ENCODE peak calls at places on chromosomes 3 and 15, in five cellular contexts. B, L, W, F and D are unnamed samples. For H3K4me1, the result is how much of the 10 kb centered on the place peaks cover.

GRCh38 chr3:33796137-33796536 is 2.3 kb upstream of the PDCD6IP start:
- DNase-seq in B (no peak), L (no peak), W (no peak), F (no peak), D (no peak)

GRCh38 chr15:57705746-57706404 is 639 bp upstream of the POLR2M start:
- DNase-seq in B (no peak), L (no peak), W (no peak), F (no peak), D (no peak)

GRCh38 chr3:157624801-157625200 is 121.6 kb upstream of the VEPH1 start:
- DNase-seq in B (no peak), L (no peak), W (no peak), F (no peak), D (no peak)

GRCh38 chr3:85259748-85260147 is 301.0 kb downstream of the CADM2 start:
- DNase-seq in B (no peak), L (no peak), W (no peak), F (no peak), D (peak)

GRCh38 chr15:66050264-66050663 is 181.0 kb downstream of the RAB11A start:
- DNase-seq in B (no peak), L (no peak), W (no peak), F (no peak), D (no peak)

GRCh38 chr3:184289426-184289938 is 9.6 kb upstream of the PSMD2 start:
- DNase-seq in B (peak), L (no peak), W (peak), F (no peak), D (peak)

GRCh38 chr3:70982274-70982673 is 601.3 kb downstream of the FOXP1 start:
- DNase-seq in B (no peak), L (no peak), W (no peak), F (no peak), D (no peak)

GRCh38 chr3:65005481-65005880 is 317.7 kb upstream of the ADAMTS9 start:
- DNase-seq in B (no peak), L (no peak), W (no peak), F (no peak), D (peak)

GRCh38 chr3:13378155-13378554 is 42.0 kb downstream of the NUP210 start:
- DNase-seq in B (no peak), L (peak), W (no peak), F (no peak), D (peak)

GRCh38 chr15:32717290-32718081 is at the start of gene GREM1:
- DNase-seq in B (peak), L (no peak), W (no peak), F (no peak), D (peak)

GRCh38 chr3:149462653-149463052 is 11.8 kb upstream of the TM4SF4 start:
- DNase-seq in B (no peak), L (no peak), W (no peak), F (no peak), D (peak)

GRCh38 chr3:61580982-61581654 is 19.7 kb downstream of the PTPRG start:
- DNase-seq in B (no peak), L (no peak), W (no peak), F (no peak), D (no peak)

GRCh38 chr3:166425900-166426611 is 588.8 kb upstream of the BCHE start:
- DNase-seq in B (no peak), L (no peak), W (no peak), F (peak), D (no peak)

GRCh38 chr3:99648496-99648895 is 10.1 kb downstream of the COL8A1 start:
- DNase-seq in B (no peak), L (no peak), W (no peak), F (no peak), D (no peak)

GRCh38 chr3:15386352-15386751 is 41.0 kb downstream of the METTL6 start:
- DNase-seq in B (no peak), L (no peak), W (no peak), F (no peak), D (no peak)

GRCh38 chr3:52442409-52443267 is 2.3 kb downstream of the SEMA3G start:
- DNase-seq in B (peak), L (no peak), W (no peak), F (no peak), D (no peak)

GRCh38 chr3:63343674-63344073 is 65.6 kb downstream of the SYNPR start:
- DNase-seq in B (peak), L (peak), W (peak), F (peak), D (peak)

GRCh38 chr15:74778599-74778970 is 3.3 kb upstream of the CSK start:
- DNase-seq in B (no peak), L (no peak), W (peak), F (no peak), D (no peak)

GRCh38 chr15:74777769-74778598 is 3.9 kb upstream of the CSK start:
- DNase-seq in B (no peak), L (no peak), W (no peak), F (no peak), D (no peak)

GRCh38 chr15:74775894-74776293 is 6.0 kb upstream of the CSK start:
- DNase-seq in B (no peak), L (no peak), W (no peak), F (no peak), D (no peak)

GRCh38 chr15:74775132-74775562 is 6.7 kb upstream of the CSK start:
- DNase-seq in B (no peak), L (no peak), W (no peak), F (no peak), D (no peak)

GRCh38 chr15:74776851-74777768 is 4.8 kb upstream of the CSK start:
- DNase-seq in B (peak), L (peak), W (no peak), F (no peak), D (no peak)
- H3K4me1 ChIP-seq in B (under half), L (half or more), W (under half), F (half or more), D (under half)

DNA sequence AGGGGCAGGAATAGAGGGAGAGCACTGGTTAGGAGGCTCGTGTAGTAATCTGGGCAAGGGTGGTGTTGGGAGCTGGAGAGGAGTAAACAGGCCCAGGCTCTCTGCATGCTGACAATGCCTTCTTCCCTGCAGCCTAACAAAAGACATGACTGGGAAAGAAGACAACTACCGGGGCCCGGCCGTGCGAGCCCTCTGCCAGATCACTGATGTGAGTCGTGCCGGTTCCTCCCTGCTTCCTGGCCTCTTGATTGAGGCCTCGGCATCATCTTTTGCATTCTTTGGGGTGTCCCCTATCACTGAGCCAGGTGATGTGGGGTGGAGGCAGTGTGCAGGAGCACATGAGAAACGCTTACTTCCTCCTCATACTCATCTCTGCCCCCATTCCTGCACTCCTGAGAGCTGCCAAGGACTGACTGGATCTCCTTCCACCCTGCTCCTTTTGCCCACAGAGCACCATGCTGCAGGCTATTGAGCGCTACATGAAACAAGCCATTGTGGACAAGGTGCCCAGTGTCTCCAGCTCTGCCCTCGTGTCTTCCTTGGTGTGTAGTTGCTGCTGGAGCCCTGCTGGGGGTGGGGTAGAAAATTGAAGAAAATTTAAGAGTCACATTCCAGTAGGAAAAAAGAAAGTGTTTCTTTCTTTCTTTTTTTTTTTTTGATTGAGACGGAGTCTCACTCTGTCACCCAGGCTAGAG is 5.3 kb downstream of the COPG1 start:
- DNase-seq in B (no peak), L (no peak), W (no peak), F (no peak), D (no peak)
- TF ChIP-seq MXI1 in B (no peak), L (no peak), W (no peak), F (no peak), D (no peak)

DNA sequence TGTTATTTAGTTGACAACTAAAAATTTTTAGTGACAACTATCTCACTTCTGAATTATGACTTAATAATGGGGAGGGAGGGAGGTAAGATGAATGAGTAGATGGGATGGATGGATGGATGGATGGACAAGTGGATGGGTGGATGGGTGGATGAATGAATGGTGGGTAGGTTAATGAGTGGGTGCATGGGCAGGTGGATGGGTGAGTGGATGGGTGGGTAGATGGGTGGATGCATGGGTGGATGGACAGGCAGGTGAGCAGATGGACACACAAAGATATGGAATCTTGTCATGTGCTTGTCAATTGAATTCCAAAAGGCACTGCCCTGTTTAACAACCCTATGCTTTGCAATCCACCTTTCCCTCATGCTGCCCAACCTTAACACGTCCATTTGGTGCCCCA is 41.5 kb downstream of the KLHL25 start:
- DNase-seq in B (no peak), L (no peak), W (no peak), F (no peak), D (no peak)
- H3K4me1 ChIP-seq in B (under half), L (under half), W (under half), F (under half), D (under half)

DNA sequence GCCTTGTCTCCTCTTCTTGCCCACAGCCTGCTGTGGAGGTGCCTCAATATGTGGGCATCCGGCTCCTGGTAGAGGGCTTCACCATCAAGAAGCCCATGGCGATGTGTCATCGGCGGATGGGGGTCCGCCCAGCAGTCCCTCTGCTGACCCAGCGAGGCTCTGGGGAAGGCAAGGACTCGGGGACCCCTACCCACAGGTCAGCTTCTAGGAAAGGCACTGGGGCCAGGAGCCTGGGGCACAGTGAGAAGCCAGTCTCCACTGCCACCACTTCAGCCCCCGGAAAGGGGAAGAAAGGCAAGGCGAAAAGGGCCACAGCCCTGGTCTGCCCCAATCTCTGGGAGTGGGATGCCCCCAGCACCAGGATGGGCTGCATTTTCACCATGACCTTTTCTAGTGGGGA is 10.7 kb downstream of the RPUSD3 start:
- DNase-seq in B (no peak), L (no peak), W (no peak), F (no peak), D (no peak)
- TF ChIP-seq MXI1 in B (no peak), L (no peak), W (no peak), F (no peak), D (no peak)

DNA sequence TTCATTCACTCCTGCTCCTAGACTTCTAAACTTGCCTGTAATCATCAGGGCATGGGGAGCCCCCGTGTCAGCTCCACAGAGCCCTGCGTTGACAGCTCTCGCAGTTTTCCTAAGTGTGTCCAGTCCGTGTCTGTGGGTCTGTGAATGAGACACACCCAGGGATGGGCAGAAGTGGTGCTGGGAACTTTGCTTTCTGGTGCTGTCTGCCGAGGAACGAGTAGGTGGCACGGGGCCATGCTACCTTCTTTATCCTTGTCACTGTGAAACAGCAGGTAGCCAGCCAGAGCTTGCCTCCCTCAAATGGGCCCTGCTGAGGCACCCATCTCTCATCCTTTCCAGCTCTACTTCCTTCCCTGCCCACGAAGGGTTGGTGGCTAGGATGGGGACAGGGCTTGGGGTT is 27.7 kb downstream of the PDIA5 start:
- DNase-seq in B (no peak), L (no peak), W (no peak), F (no peak), D (no peak)
- H3K4me1 ChIP-seq in B (under half), L (under half), W (under half), F (under half), D (under half)

GRCh38 chr15:97140216-97140615 is 809.7 kb downstream of the NR2F2 start:
- DNase-seq in B (no peak), L (no peak), W (no peak), F (no peak), D (no peak)
- TF ChIP-seq MXI1 in B (no peak), L (no peak), W (no peak), F (no peak), D (no peak)

DNA sequence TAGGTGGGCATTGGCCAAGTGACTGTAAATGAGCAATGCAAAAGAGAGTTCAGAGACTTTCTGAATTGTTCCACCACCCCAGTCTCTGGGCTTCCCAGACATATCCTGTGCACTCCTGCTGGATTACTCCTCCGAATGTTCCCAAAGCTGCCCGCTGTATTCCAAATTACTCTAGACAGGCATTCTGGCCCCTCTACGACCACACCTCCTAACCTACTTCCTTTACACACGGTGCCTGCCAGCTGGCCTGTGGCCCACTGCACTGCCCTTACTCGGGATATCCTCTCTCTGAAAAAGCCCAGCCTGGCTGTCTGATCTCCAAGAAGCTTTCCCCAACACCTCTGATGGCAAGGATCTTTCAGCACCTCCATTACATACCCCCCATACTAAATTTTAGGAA is 66.6 kb downstream of the DUT start:
- DNase-seq in B (no peak), L (no peak), W (no peak), F (no peak), D (no peak)
- H3K4me1 ChIP-seq in B (under half), L (under half), W (under half), F (under half), D (under half)

GRCh38 chr3:142224482-142225072 is 808 bp downstream of the GK5 start:
- DNase-seq in B (no peak), L (no peak), W (peak), F (no peak), D (no peak)

GRCh38 chr3:142223282-142223681 is 2.1 kb downstream of the GK5 start:
- DNase-seq in B (no peak), L (no peak), W (no peak), F (no peak), D (no peak)

GRCh38 chr3:142228964-142229363 is 3.6 kb upstream of the GK5 start:
- DNase-seq in B (no peak), L (no peak), W (no peak), F (peak), D (no peak)

GRCh38 chr3:142225885-142226215 is 465 bp upstream of the GK5 start:
- DNase-seq in B (no peak), L (no peak), W (no peak), F (no peak), D (no peak)

GRCh38 chr3:142226474-142226873 is 1.1 kb upstream of the GK5 start:
- DNase-seq in B (no peak), L (no peak), W (no peak), F (peak), D (no peak)
- TF ChIP-seq MXI1 in B (no peak), L (no peak), W (no peak), F (no peak), D (no peak)

GRCh38 chr3:42019953-42020260 is 58.0 kb upstream of the ULK4 start:
- DNase-seq in B (no peak), L (no peak), W (no peak), F (no peak), D (no peak)

GRCh38 chr3:42020681-42021307 is 58.9 kb upstream of the ULK4 start:
- DNase-seq in B (no peak), L (no peak), W (no peak), F (no peak), D (peak)

GRCh38 chr3:42024578-42025387 is 62.9 kb upstream of the ULK4 start:
- DNase-seq in B (peak), L (no peak), W (no peak), F (no peak), D (no peak)

GRCh38 chr3:42023380-42023779 is 61.5 kb upstream of the ULK4 start:
- DNase-seq in B (no peak), L (no peak), W (no peak), F (no peak), D (no peak)

DNA sequence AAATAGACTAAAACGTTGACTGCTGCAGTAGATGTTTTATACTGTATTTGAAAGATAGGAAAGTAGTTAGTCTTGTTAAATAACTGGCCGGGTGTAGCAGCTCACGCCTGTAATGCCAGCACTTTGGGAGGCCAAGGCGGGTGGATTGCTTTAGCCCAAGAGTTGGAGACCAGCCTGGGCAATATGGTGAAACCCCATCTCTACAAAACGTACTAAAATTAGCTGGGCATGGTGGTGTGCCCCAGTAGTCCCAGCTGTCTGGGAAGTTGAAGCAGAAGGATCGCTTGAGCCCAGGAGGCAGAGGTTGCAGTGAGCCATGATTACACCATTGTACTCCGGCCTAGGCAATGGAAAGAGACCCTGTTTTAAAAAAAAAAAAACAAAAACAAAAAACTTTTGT is 60.5 kb upstream of the ULK4 start:
- DNase-seq in B (no peak), L (no peak), W (no peak), F (no peak), D (no peak)
- H3K4me1 ChIP-seq in B (under half), L (under half), W (under half), F (half or more), D (under half)

GRCh38 chr3:128973988-128974564 is 19.8 kb downstream of the CFAP92 start:
- DNase-seq in B (no peak), L (no peak), W (no peak), F (no peak), D (no peak)

GRCh38 chr3:128967748-128968147 is 26.1 kb downstream of the CFAP92 start:
- DNase-seq in B (no peak), L (no peak), W (no peak), F (no peak), D (no peak)

GRCh38 chr3:128970741-128971048 is 23.2 kb downstream of the CFAP92 start:
- DNase-seq in B (no peak), L (no peak), W (no peak), F (no peak), D (no peak)

GRCh38 chr3:128971421-128971820 is 22.5 kb downstream of the CFAP92 start:
- DNase-seq in B (no peak), L (no peak), W (no peak), F (no peak), D (peak)

GRCh38 chr3:128969993-128970740 is 23.7 kb downstream of the CFAP92 start:
- DNase-seq in B (peak), L (no peak), W (peak), F (peak), D (peak)
- TF ChIP-seq MXI1 in B (no peak), L (no peak), W (no peak), F (no peak), D (no peak)